ENCODE peak calls at places on chromosomes 5 and 9, in seven cellular contexts. R is tibial nerve, C is GM20000, W is MV-4-11, F is dermis microvascular lymphatic vessel endothelial cell, J is bronchial epithelial cell, G is ovary. A is an unnamed sample.

GRCh38 chr5:15365040-15365439 is 134.9 kb upstream of the FBXL7 start:
- DNase-seq in R (no peak), C (no peak), W (no peak), F (peak), J (peak), G (no peak), A (no peak)

GRCh38 chr5:75536694-75537360 is 25.1 kb downstream of the POLK start:
- DNase-seq in R (no peak), C (no peak), W (no peak), F (no peak), J (no peak), G (no peak), A (peak)

GRCh38 chr5:146805099-146805498 is 73.5 kb downstream of the PPP2R2B start:
- DNase-seq in R (no peak), C (no peak), W (no peak), F (no peak), J (peak), G (no peak), A (no peak)

GRCh38 chr5:67941750-67942450 is 273.7 kb upstream of the PIK3R1 start:
- DNase-seq in R (no peak), C (no peak), W (no peak), F (no peak), J (peak), G (no peak), A (no peak)

GRCh38 chr9:120475341-120475740 is 104.6 kb downstream of the CDK5RAP2 start:
- DNase-seq in R (no peak), C (no peak), W (no peak), F (no peak), J (no peak), G (peak), A (no peak)

GRCh38 chr5:170011751-170012150 is 31.5 kb upstream of the INSYN2B start:
- DNase-seq in R (no peak), C (no peak), W (no peak), F (no peak), J (peak), G (no peak), A (no peak)

GRCh38 chr9:93096811-93097382 is 880 bp downstream of the CARD19 start:
- DNase-seq in R (no peak), C (no peak), W (no peak), F (no peak), J (no peak), G (no peak), A (no peak)

GRCh38 chr5:608286-609087 is 3.7 kb upstream of the CEP72 start:
- DNase-seq in R (no peak), C (no peak), W (no peak), F (no peak), J (no peak), G (no peak), A (no peak)

GRCh38 chr9:17824191-17824926 is 245.5 kb downstream of the SH3GL2 start:
- DNase-seq in R (no peak), C (no peak), W (no peak), F (no peak), J (no peak), G (no peak), A (no peak)

GRCh38 chr5:73944581-73944980 is 318.6 kb downstream of the ARHGEF28 start:
- DNase-seq in R (no peak), C (no peak), W (no peak), F (no peak), J (no peak), G (no peak), A (no peak)

GRCh38 chr9:100160021-100160420 is 61.0 kb downstream of the INVS start:
- DNase-seq in R (no peak), C (no peak), W (no peak), F (no peak), J (no peak), G (no peak), A (no peak)

GRCh38 chr5:61641748-61642565 is 309.9 kb downstream of the ZSWIM6 start:
- DNase-seq in R (no peak), C (no peak), W (no peak), F (no peak), J (no peak), G (no peak), A (peak)

GRCh38 chr5:159678800-159679392 is 237.4 kb upstream of the ADRA1B start:
- DNase-seq in R (no peak), C (no peak), W (no peak), F (no peak), J (no peak), G (no peak), A (no peak)

GRCh38 chr9:21883642-21884041 is 81.2 kb downstream of the MTAP start:
- DNase-seq in R (no peak), C (no peak), W (peak), F (no peak), J (no peak), G (no peak), A (peak)

GRCh38 chr9:27261517-27262211 is 35.3 kb downstream of the EQTN start:
- DNase-seq in R (no peak), C (no peak), W (no peak), F (no peak), J (peak), G (no peak), A (peak)

GRCh38 chr5:38340961-38341500 is 82.7 kb downstream of the EGFLAM start:
- DNase-seq in R (no peak), C (no peak), W (no peak), F (peak), J (no peak), G (no peak), A (no peak)

GRCh38 chr9:101354143-101354764 is 30.6 kb downstream of the BAAT start:
- DNase-seq in R (no peak), C (no peak), W (no peak), F (no peak), J (peak), G (no peak), A (peak)

GRCh38 chr9:87818308-87818707 is 64.4 kb upstream of the SPATA31E1 start:
- DNase-seq in R (no peak), C (no peak), W (no peak), F (no peak), J (no peak), G (no peak), A (no peak)

GRCh38 chr5:5270958-5271605 is 131.0 kb downstream of the ADAMTS16 start:
- DNase-seq in R (peak), C (no peak), W (no peak), F (peak), J (peak), G (peak), A (peak)

GRCh38 chr9:134214766-134215394 is 50.5 kb upstream of the RNU6ATAC start:
- DNase-seq in R (no peak), C (no peak), W (no peak), F (no peak), J (no peak), G (peak), A (no peak)

GRCh38 chr5:151805414-151806225 is 33.9 kb downstream of the G3BP1 start:
- DNase-seq in R (no peak), C (no peak), W (peak), F (no peak), J (no peak), G (no peak), A (no peak)

GRCh38 chr5:135205616-135206349 is 171.8 kb upstream of the PITX1 start:
- DNase-seq in R (no peak), C (no peak), W (no peak), F (no peak), J (no peak), G (no peak), A (no peak)

GRCh38 chr5:154654484-154655375 is 100.4 kb upstream of the LARP1 start:
- DNase-seq in R (no peak), C (no peak), W (no peak), F (peak), J (no peak), G (no peak), A (no peak)

GRCh38 chr5:2207966-2208544 is 325.3 kb upstream of the IRX4 start:
- DNase-seq in R (no peak), C (no peak), W (no peak), F (no peak), J (no peak), G (no peak), A (peak)

GRCh38 chr5:171813270-171813669 is 27.7 kb downstream of the SMIM23 start:
- DNase-seq in R (no peak), C (no peak), W (no peak), F (no peak), J (no peak), G (no peak), A (no peak)

GRCh38 chr5:178249191-178249989 is 16.8 kb upstream of the PHYKPL start:
- DNase-seq in R (no peak), C (no peak), W (peak), F (no peak), J (peak), G (no peak), A (no peak)

GRCh38 chr9:83166369-83166768 is 103.4 kb upstream of the RASEF start:
- DNase-seq in R (no peak), C (no peak), W (no peak), F (no peak), J (peak), G (no peak), A (peak)

GRCh38 chr5:68047035-68047434 is 168.5 kb upstream of the PIK3R1 start:
- DNase-seq in R (no peak), C (no peak), W (no peak), F (no peak), J (peak), G (no peak), A (no peak)

GRCh38 chr5:160565376-160565775 is 143.7 kb downstream of the PTTG1 start:
- DNase-seq in R (no peak), C (no peak), W (no peak), F (no peak), J (no peak), G (no peak), A (peak)

GRCh38 chr5:110623875-110624274 is 102.6 kb downstream of the TMEM232 start:
- DNase-seq in R (no peak), C (no peak), W (no peak), F (no peak), J (no peak), G (no peak), A (no peak)

GRCh38 chr5:133758641-133759040 is 146.3 kb upstream of the FSTL4 start:
- DNase-seq in R (no peak), C (no peak), W (no peak), F (no peak), J (peak), G (no peak), A (no peak)